ENCODE peak calls at places on chromosomes 12 and 14, in four cellular contexts. U, L, I and O are unnamed samples.

GRCh38 chr14:53949201-53949600 is 7.4 kb downstream of the BMP4 start:
- DNase-seq in U (no peak), L (no peak), I (no peak), O (no peak)

GRCh38 chr12:88579572-88579940 is 715 bp downstream of the KITLG start:
- DNase-seq in U (no peak), L (no peak), I (no peak), O (no peak)

GRCh38 chr12:3097836-3098235 is 20.7 kb downstream of the TSPAN9 start:
- DNase-seq in U (peak; percentile 61), L (no peak), I (no peak), O (no peak)

GRCh38 chr14:65243766-65244442 is 141.6 kb upstream of the MAX start:
- DNase-seq in U (peak; percentile 78), L (no peak), I (no peak), O (no peak)

GRCh38 chr12:102702447-102703114 is 214.5 kb downstream of the PAH start:
- DNase-seq in U (peak; percentile 54), L (peak; percentile 68), I (no peak), O (peak; percentile 66)

GRCh38 chr14:50830932-50831703 is at the start of gene NIN:
- DNase-seq in U (peak; percentile 33), L (peak; percentile 75), I (no peak), O (peak; percentile 88)

GRCh38 chr14:85079842-85080741 is 449.9 kb upstream of the FLRT2 start:
- DNase-seq in U (no peak), L (no peak), I (no peak), O (no peak)

GRCh38 chr14:53032161-53032803 is 81.4 kb upstream of the FERMT2 start:
- DNase-seq in U (peak; percentile 69), L (no peak), I (no peak), O (no peak)

GRCh38 chr14:67856806-67857205 is 37.2 kb downstream of the RAD51B start:
- DNase-seq in U (no peak), L (no peak), I (no peak), O (no peak)

GRCh38 chr14:52018252-52018651 is 28.9 kb downstream of the RTRAF start:
- DNase-seq in U (no peak), L (peak; percentile 13), I (no peak), O (no peak)

GRCh38 chr12:21941522-21942376 is 523 bp upstream of the ABCC9 start:
- DNase-seq in U (no peak), L (no peak), I (no peak), O (peak; percentile 81)

DNA sequence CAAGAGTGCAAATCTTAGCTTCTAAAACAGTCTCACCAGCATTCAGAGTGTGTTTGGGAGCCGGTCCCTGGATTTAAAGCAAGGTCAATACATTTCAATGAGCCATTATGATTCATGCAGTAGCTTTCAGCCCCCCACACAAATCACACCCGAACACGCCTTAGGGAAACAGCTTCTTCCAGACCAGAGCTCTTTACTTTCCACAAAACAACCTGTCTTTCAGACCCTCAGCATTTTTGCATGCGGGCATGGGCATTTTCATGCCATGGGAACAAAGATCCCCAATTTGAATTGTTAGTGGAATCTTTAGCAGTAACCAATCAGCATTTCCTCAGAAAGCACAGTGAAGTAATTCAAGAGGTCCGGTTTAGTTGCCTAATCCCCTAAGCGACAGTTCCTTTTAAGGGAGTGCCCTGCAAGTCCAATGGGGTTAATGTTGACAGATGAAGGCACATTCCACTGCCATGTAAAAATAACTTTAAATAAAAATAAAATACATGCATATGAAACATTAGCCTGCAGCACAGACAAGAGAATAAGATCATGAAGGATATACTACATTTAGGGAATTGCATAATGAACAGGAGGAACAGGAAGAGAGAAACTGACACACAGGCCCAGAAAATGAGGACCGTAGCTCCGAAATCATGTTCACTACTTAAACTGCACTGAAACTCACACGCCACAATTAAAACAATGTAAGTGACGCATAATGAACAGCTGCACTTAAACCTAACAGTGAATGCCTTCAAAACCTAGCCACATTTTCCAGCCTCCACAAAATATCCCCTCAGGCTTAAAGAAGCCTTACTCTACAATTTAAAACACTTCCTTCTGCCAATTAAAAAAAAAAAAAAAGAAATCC is 4.0 kb downstream of the VPS37B start:
- DNase-seq in U (no peak), L (no peak), I (no peak), O (peak; percentile 79)
- TF ChIP-seq JUNB in U (no peak), L (no peak), I (no peak), O (no peak)

DNA sequence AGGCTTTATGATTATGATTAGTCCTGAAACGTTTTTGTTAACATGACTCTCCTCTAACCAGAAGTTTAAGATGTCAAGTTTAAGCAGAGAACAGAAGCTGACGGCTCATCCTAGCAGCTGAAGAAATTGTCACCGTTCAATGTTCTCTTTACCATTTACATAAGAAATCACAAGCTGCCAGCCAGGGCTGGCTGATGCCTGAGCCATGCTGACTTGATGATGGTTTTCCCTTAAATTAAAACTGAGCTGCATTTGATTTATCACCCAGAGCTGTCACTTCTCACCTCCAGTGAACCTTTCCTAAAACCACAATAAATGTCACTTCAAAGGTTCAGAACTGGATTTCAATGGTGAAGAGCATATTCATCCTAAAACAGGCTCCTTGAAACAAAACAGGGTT is 153.6 kb downstream of the KTN1 start:
- DNase-seq in U (no peak), L (no peak), I (no peak), O (no peak)
- TF ChIP-seq POLR2AphosphoS5 in U (no peak), L (no peak), I (no peak), O (no peak)

DNA sequence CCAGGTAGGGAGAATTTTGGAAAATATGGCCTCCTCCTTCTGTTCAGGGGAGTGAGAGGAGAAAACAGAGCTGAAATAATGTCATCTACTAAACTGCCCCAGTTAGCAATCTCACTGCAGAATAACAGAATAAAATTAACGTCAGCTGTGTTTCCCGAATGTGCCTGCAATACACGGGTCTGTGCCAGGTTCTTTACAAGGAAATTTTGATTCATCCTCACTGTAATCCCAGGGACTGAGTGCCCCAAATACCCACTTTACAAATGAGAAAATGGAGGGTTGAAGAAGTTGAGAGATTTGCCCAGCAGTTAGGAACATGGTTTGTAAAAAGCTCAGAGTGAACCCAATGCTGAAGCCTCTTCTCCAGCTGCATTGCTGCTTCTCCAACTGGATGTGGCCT is 21.3 kb upstream of the SERPINA6 start:
- DNase-seq in U (no peak), L (no peak), I (no peak), O (no peak)
- TF ChIP-seq JUNB in U (no peak), L (no peak), I (no peak), O (no peak)

DNA sequence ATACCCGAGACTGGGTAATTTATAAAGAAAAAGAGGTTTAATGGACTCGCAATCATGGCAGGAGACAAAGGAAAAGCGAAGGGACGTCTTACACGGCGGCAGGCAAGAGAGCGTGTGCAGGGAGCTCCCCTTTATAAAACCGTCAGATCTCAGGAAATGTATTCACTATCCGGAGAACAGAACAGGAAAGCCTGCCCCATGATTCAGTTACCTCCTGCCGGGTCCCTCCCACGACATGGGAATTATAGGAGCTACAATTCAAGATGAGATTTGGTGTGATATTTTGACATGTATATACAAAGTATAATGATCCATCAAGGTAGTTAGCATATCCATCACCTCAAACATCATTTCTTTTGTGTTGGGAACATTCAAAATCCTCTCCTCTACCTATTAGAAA is 2.3 kb upstream of the CDCA4 start:
- DNase-seq in U (no peak), L (no peak), I (no peak), O (no peak)
- TF ChIP-seq POLR2AphosphoS5 in U (no peak), L (no peak), I (no peak), O (no peak)